ENCODE peak calls at places on chromosomes 4 and X, in six cellular contexts. O is mucosa of descending colon, L is choroid plexus epithelial cell, U is AG04449, I is astrocyte of the spinal cord, P is A549. D is an unnamed sample.

GRCh38 chr4:22962186-22962786 is 269.5 kb downstream of the GBA3 start:
- DNase-seq in O (no peak), L (peak), U (no peak), I (peak), P (no peak), D (peak)

GRCh38 chr4:119589165-119589564 is 39.4 kb downstream of the PDE5A start:
- DNase-seq in O (no peak), L (peak), U (no peak), I (no peak), P (no peak), D (no peak)

GRCh38 chr4:99586322-99586721 is 11.7 kb downstream of the MTTP start:
- DNase-seq in O (no peak), L (no peak), U (no peak), I (no peak), P (no peak), D (no peak)

GRCh38 chr4:107243141-107243779 is 207.1 kb upstream of the DKK2 start:
- DNase-seq in O (peak), L (no peak), U (no peak), I (peak), P (no peak), D (no peak)

GRCh38 chrX:4787971-4788370 is 1074.5 kb upstream of the PRKX start:
- DNase-seq in O (no peak), L (no peak), U (no peak), I (no peak), P (no peak), D (peak)

GRCh38 chrX:120426599-120426998 is 42.5 kb downstream of the LAMP2 start:
- DNase-seq in O (no peak), L (peak), U (peak), I (peak), P (no peak), D (no peak)

GRCh38 chr4:154009191-154009590 is 220.3 kb upstream of the SFRP2 start:
- DNase-seq in O (no peak), L (peak), U (no peak), I (no peak), P (no peak), D (peak)

GRCh38 chr4:130896920-130897319 is 1801.0 kb downstream of the C4orf33 start:
- DNase-seq in O (no peak), L (no peak), U (no peak), I (no peak), P (no peak), D (no peak)

GRCh38 chr4:80024335-80024734 is 48.7 kb downstream of the ANTXR2 start:
- DNase-seq in O (no peak), L (no peak), U (no peak), I (no peak), P (no peak), D (no peak)

GRCh38 chr4:103443324-103443723 is 245.2 kb upstream of the CENPE start:
- DNase-seq in O (no peak), L (no peak), U (no peak), I (no peak), P (no peak), D (peak)

GRCh38 chrX:16712116-16712824 is at the start of gene CTPS2:
- DNase-seq in O (peak), L (peak), U (no peak), I (peak), P (peak), D (peak)

GRCh38 chr4:22692736-22693135 is at the start of gene GBA3:
- DNase-seq in O (peak), L (no peak), U (no peak), I (no peak), P (no peak), D (no peak)

GRCh38 chr4:163554870-163555465 is 60.5 kb downstream of the TMA16 start:
- DNase-seq in O (no peak), L (peak), U (no peak), I (peak), P (no peak), D (peak)

GRCh38 chrX:66961665-66962064 is 322.8 kb upstream of the EDA2R start:
- DNase-seq in O (no peak), L (no peak), U (no peak), I (no peak), P (no peak), D (no peak)

GRCh38 chr4:158906073-158906472 is 137.2 kb downstream of the FNIP2 start:
- DNase-seq in O (no peak), L (no peak), U (no peak), I (no peak), P (no peak), D (peak)

GRCh38 chr4:101944649-101945048 is 154.1 kb downstream of the BANK1 start:
- DNase-seq in O (no peak), L (peak), U (peak), I (peak), P (no peak), D (peak)

GRCh38 chrX:15483897-15484296 is 9.2 kb downstream of the PIR start:
- DNase-seq in O (no peak), L (no peak), U (no peak), I (no peak), P (no peak), D (no peak)

GRCh38 chr4:56840559-56840958 is 19.1 kb upstream of the SPINK2 start:
- DNase-seq in O (no peak), L (no peak), U (no peak), I (no peak), P (no peak), D (no peak)

GRCh38 chr4:56048621-56049427 is 100.1 kb downstream of the CEP135 start:
- DNase-seq in O (peak), L (peak), U (no peak), I (peak), P (peak), D (peak)

GRCh38 chrX:107935664-107936433 is 46.3 kb downstream of the TEX13B start:
- DNase-seq in O (no peak), L (peak), U (no peak), I (no peak), P (no peak), D (peak)
- H3K4me3 ChIP-seq in O (no peak), L (peak), U (peak), I (peak), P (peak), D (peak)

DNA sequence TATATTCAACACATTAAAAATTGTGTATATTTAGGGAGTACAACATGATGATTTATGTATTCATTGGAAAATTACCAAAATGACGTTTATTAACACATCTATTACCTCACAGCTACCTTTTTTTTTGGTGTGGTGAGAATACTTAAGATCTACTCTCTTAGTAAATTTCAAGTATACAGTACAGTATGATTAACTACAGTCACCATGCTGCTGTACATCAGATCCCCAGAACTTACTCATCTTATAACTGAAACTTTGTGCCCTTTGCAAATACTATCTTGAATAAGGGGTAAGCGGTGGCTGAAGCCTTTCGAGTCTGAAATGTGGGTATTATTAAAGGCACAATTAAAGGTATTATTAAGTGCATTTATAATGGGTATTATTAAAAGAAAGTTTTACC is 976 bp downstream of the PHKA1 start:
- DNase-seq in O (no peak), L (peak), U (no peak), I (peak), P (no peak), D (peak)
- H3K4me3 ChIP-seq in O (no peak), L (peak), U (no peak), I (peak), P (peak), D (peak)

DNA sequence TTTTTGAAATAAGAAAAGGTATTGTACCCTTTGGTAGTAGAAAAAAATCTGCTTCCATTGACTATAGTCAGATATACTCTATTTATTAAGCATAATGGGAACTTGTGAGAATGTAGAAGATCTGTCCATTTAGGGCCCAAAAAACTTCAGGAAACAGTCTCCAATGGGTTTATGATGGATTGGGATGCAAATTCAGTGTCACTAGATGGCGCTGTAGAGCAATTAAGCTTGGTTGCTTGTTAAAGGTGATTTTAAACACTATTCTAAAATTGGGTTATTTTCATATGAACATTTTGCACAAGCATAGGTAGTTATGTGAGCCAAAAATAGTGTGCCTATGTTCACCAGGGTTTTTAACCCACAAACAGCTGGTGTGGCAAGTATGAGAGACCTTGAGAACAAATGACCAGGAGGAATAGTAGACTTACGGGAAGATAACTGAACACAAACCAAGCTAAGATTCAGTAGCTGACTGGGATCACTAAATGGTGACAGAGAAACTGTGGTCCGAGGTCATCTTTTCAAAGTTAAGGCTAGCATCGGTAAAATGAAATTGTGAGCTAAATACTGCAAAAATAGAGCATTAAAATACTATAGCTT is 80.3 kb upstream of the LSM6 start:
- DNase-seq in O (no peak), L (peak), U (no peak), I (peak), P (peak), D (peak)
- H3K4me3 ChIP-seq in O (no peak), L (no peak), U (no peak), I (no peak), P (no peak), D (no peak)

GRCh38 chrX:101388604-101389003 is 2.2 kb upstream of the RPL36A start:
- DNase-seq in O (no peak), L (no peak), U (no peak), I (no peak), P (no peak), D (no peak)

GRCh38 chrX:101393530-101394305 is 2.9 kb downstream of the RPL36A start:
- DNase-seq in O (no peak), L (no peak), U (no peak), I (no peak), P (no peak), D (no peak)

GRCh38 chrX:101394372-101394771 is 3.6 kb downstream of the RPL36A start:
- DNase-seq in O (no peak), L (no peak), U (no peak), I (no peak), P (no peak), D (no peak)

GRCh38 chrX:101391831-101392230 is 1.0 kb downstream of the RPL36A start:
- DNase-seq in O (no peak), L (no peak), U (no peak), I (no peak), P (no peak), D (no peak)

GRCh38 chrX:101390664-101391525 is at the start of gene RPL36A:
- DNase-seq in O (peak), L (peak), U (peak), I (peak), P (peak), D (peak)
- H3K4me3 ChIP-seq in O (peak), L (peak), U (peak), I (peak), P (peak), D (peak)